ENCODE peak calls at places on chromosomes 4 and X, in nine cellular contexts. G, D, I, N, K, M, U, B and F are unnamed samples.

GRCh38 chrX:32010157-32010656 is 938.4 kb upstream of the FTHL17 start:
- DNase-seq in D (no peak), I (no peak), G (no peak), U (no peak), K (no peak), M (no peak), B (no peak), N (no peak), F (no peak)

GRCh38 chrX:45622042-45622423 is 421.4 kb upstream of the DIPK2B start:
- DNase-seq in D (no peak), M (no peak), B (no peak), U (no peak), K (no peak), G (no peak), I (no peak), N (no peak), F (no peak)

GRCh38 chrX:116267511-116268040 is 97.0 kb downstream of the AGTR2 start:
- DNase-seq in D (no peak), G (no peak), B (no peak), U (no peak), N (no peak), M (no peak), I (no peak), K (no peak), F (no peak)

GRCh38 chr4:100736651-100737450 is 219.0 kb upstream of the EMCN start:
- DNase-seq in U (no peak), I (peak), B (no peak), D (no peak), N (no peak), K (no peak), G (no peak), M (peak), F (no peak)

GRCh38 chr4:18798123-18798522 is 776.6 kb upstream of the LCORL start:
- DNase-seq in D (no peak), I (no peak), N (no peak), M (no peak), K (no peak), B (no peak), U (no peak), G (no peak), F (no peak)

GRCh38 chrX:68180501-68181061 is 252.7 kb downstream of the OPHN1 start:
- DNase-seq in G (no peak), K (no peak), N (no peak), M (no peak), B (no peak), U (no peak), D (no peak), I (no peak), F (no peak)

GRCh38 chr4:169184236-169184635 is 86.5 kb downstream of the SH3RF1 start:
- DNase-seq in N (no peak), U (no peak), I (no peak), K (no peak), B (no peak), G (no peak), D (no peak), M (no peak), F (no peak)

GRCh38 chr4:71283642-71284257 is 55.1 kb upstream of the SLC4A4 start:
- DNase-seq in D (no peak), K (no peak), U (no peak), G (no peak), I (no peak), B (no peak), M (no peak), N (no peak), F (no peak)

GRCh38 chrX:49244207-49244606 is 8.9 kb downstream of the CCDC22 start:
- DNase-seq in D (no peak), I (no peak), U (no peak), M (no peak), K (no peak), N (no peak), G (no peak), B (no peak), F (no peak)

GRCh38 chrX:44669626-44670025 is 127.0 kb upstream of the FUNDC1 start:
- DNase-seq in K (no peak), D (no peak), U (no peak), G (no peak), N (no peak), B (no peak), M (no peak), I (no peak), F (no peak)

GRCh38 chr4:4859010-4859798 is at the start of gene MSX1:
- DNase-seq in M (peak), K (peak), D (peak), G (no peak), I (peak), B (peak), N (peak), U (peak), F (peak)

GRCh38 chrX:118226060-118226428 is 109.4 kb upstream of the KLHL13 start:
- DNase-seq in K (no peak), I (no peak), N (no peak), G (no peak), M (no peak), D (no peak), B (peak), U (no peak), F (no peak)